ENCODE peak calls at places on chromosomes 11 and 22, in four cellular contexts. X is tibial artery, I is stomach, S is AG04450. K is an unnamed sample.
A peak's percentile ranks its signal among the peaks of the same experiment; 100 is the strongest.

GRCh38 chr22:26320469-26320868 is 108.6 kb upstream of the ASPHD2 start:
- DNase-seq in X (no peak), I (no peak), S (no peak), K (no peak)

GRCh38 chr11:113571531-113571930 is 96.3 kb upstream of the DRD2 start:
- DNase-seq in X (no peak), S (no peak), I (no peak), K (no peak)

GRCh38 chr22:50420015-50420414 is 54.8 kb downstream of the SBF1 start:
- DNase-seq in X (no peak), S (no peak), I (no peak), K (no peak)

GRCh38 chr11:12787847-12788246 is 113.6 kb downstream of the TEAD1 start:
- DNase-seq in I (no peak), S (no peak), X (no peak), K (peak; percentile 60)

GRCh38 chr11:60783141-60783484 is 2.0 kb upstream of the MS4A10 start:
- DNase-seq in S (no peak), I (no peak), X (no peak), K (no peak)

GRCh38 chr11:68651208-68651984 is 32.9 kb upstream of the GAL start:
- DNase-seq in X (no peak), I (no peak), S (no peak), K (no peak)

GRCh38 chr11:109123811-109124787 is 297.9 kb upstream of the C11orf87 start:
- DNase-seq in X (no peak), I (no peak), S (no peak), K (peak; percentile 52)

GRCh38 chr11:84800755-84801346 is 826.3 kb downstream of the DLG2 start:
- DNase-seq in S (peak; percentile 15), I (no peak), X (no peak), K (peak; percentile 66)

GRCh38 chr11:79400717-79401330 is 40.0 kb downstream of the TENM4 start:
- DNase-seq in X (no peak), I (peak; percentile 48), S (no peak), K (no peak)

GRCh38 chr22:32731372-32731771 is 70.1 kb upstream of the TIMP3 start:
- DNase-seq in X (no peak), I (no peak), S (no peak), K (no peak)

GRCh38 chr11:94583213-94583884 is 16.2 kb downstream of the PIWIL4 start:
- DNase-seq in I (no peak), S (no peak), X (no peak), K (no peak)

GRCh38 chr11:1557168-1557884 is 14.7 kb downstream of the DUSP8 start:
- DNase-seq in S (no peak), X (peak; percentile 72), I (no peak), K (no peak)

GRCh38 chr11:92380882-92381281 is 156.3 kb downstream of the FAT3 start:
- DNase-seq in X (no peak), I (no peak), S (no peak), K (peak; percentile 71)

GRCh38 chr11:63144121-63144520 is at the start of gene SLC22A24:
- DNase-seq in X (no peak), I (no peak), S (no peak), K (no peak)

GRCh38 chr22:36239150-36239400 is 252 bp downstream of the APOL2 start:
- DNase-seq in X (no peak), S (no peak), I (no peak), K (no peak)

GRCh38 chr11:66003291-66003690 is 988 bp downstream of the BANF1 start:
- DNase-seq in S (no peak), I (no peak), X (no peak), K (no peak)

GRCh38 chr22:20526628-20527355 is 19.4 kb downstream of the MED15 start:
- DNase-seq in X (no peak), I (no peak), S (no peak), K (peak; percentile 77)

GRCh38 chr11:134398644-134399292 is 13.3 kb downstream of the B3GAT1 start:
- DNase-seq in S (no peak), X (no peak), I (no peak), K (no peak)

GRCh38 chr11:35013514-35014191 is 97.2 kb downstream of the PDHX start:
- DNase-seq in X (no peak), I (no peak), S (no peak), K (peak; percentile 75)

GRCh38 chr11:71145368-71145767 is 107.0 kb downstream of the SHANK2 start:
- DNase-seq in I (no peak), X (no peak), S (no peak), K (no peak)

GRCh38 chr11:131943296-131943695 is 572.9 kb downstream of the NTM start:
- DNase-seq in X (no peak), I (no peak), S (no peak), K (no peak)

GRCh38 chr22:46036558-46037408 is 59.8 kb upstream of the WNT7B start:
- DNase-seq in I (peak; percentile 58), S (no peak), X (peak; percentile 73), K (no peak)

GRCh38 chr11:58933661-58934060 is 5.6 kb upstream of the GLYATL1 start:
- DNase-seq in I (no peak), X (no peak), S (no peak), K (no peak)

GRCh38 chr22:42375982-42376381 is 56.2 kb downstream of the NFAM1 start:
- DNase-seq in I (no peak), S (no peak), X (no peak), K (no peak)

GRCh38 chr11:79097279-79097875 is 343.5 kb downstream of the TENM4 start:
- DNase-seq in I (no peak), X (no peak), S (no peak), K (peak; percentile 59)

GRCh38 chr11:94149435-94149834 is 20.8 kb downstream of the PANX1 start:
- DNase-seq in S (peak; percentile 80), I (no peak), X (no peak), K (peak; percentile 38)

GRCh38 chr11:65169164-65169641 is 830 bp upstream of the SPDYC start:
- DNase-seq in I (no peak), S (no peak), X (no peak), K (peak; percentile 8)

GRCh38 chr11:16603890-16604783 is 134.3 kb upstream of the C11orf58 start:
- DNase-seq in X (peak; percentile 85), S (no peak), I (peak; percentile 35), K (no peak)
- H3K4me3 ChIP-seq in X (peak overlapping the region; percentile 81), S (peak overlapping the region; percentile 65), I (peak overlapping the region; percentile 66), K (peak overlapping the region; percentile 50)

DNA sequence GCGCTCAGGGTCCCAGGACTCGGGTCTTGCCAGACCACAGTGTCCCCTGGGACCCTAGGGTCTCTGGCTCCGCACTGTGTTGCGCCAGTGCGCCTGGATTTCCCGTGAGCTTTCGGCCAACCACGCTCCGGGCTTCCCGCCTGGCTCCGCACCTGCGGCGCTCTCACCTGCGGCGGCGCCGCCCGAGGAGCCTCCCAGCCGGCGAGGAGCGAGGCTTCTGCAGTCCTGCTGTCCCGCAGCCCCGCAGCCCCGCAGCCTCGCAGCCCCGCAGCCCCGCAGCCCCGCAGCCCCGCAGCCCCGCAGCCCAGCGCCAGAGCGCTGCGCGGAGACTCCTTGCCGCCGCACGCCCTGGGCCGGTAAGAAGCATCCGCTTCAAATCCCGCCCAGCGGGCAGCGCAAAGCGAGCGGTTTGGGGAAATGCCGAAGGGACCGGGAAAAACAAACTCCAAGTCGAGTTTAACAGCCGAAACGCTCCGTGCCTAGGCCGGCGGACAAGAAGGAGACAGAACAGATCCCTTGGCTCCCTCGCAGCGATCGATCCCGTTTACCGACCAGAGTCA is 936 bp downstream of the ALX4 start:
- DNase-seq in S (no peak), X (no peak), I (no peak), K (peak; percentile 25)
- H3K4me3 ChIP-seq in S (peak overlapping the region; percentile 10), X (peak overlapping the region; percentile 44), I (peak overlapping the region; percentile 50), K (peak overlapping the region; percentile 45)

GRCh38 chr11:76265771-76266241 is 59.5 kb upstream of the WNT11 start:
- DNase-seq in I (no peak), S (no peak), X (peak; percentile 81), K (peak; percentile 18)

GRCh38 chr11:76266269-76266668 is 60.0 kb upstream of the WNT11 start:
- DNase-seq in I (no peak), S (peak; percentile 8), X (peak; percentile 72), K (peak; percentile 83)

GRCh38 chr11:76268498-76268897 is 62.2 kb upstream of the WNT11 start:
- DNase-seq in X (no peak), I (no peak), S (no peak), K (no peak)

GRCh38 chr11:76267563-76267962 is 61.3 kb upstream of the WNT11 start:
- DNase-seq in X (no peak), S (no peak), I (no peak), K (peak; percentile 48)

GRCh38 chr11:76266701-76267100 is 60.4 kb upstream of the WNT11 start:
- DNase-seq in X (no peak), S (no peak), I (no peak), K (no peak)
- H3K4me3 ChIP-seq in X (no peak overlapping the region), S (no peak overlapping the region), I (no peak overlapping the region), K (no peak overlapping the region)

GRCh38 chr11:18698341-18699268 is at the start of gene TMEM86A:
- DNase-seq in X (peak; percentile 96), I (peak; percentile 97), S (no peak), K (peak; percentile 65)

GRCh38 chr11:18699269-18699596 is 654 bp downstream of the TMEM86A start:
- DNase-seq in S (no peak), I (no peak), X (no peak), K (no peak)

GRCh38 chr11:18700375-18700774 is 1.8 kb downstream of the TMEM86A start:
- DNase-seq in S (no peak), I (no peak), X (no peak), K (no peak)

GRCh38 chr11:18700872-18701271 is 2.3 kb downstream of the TMEM86A start:
- DNase-seq in S (no peak), I (no peak), X (no peak), K (no peak)

DNA sequence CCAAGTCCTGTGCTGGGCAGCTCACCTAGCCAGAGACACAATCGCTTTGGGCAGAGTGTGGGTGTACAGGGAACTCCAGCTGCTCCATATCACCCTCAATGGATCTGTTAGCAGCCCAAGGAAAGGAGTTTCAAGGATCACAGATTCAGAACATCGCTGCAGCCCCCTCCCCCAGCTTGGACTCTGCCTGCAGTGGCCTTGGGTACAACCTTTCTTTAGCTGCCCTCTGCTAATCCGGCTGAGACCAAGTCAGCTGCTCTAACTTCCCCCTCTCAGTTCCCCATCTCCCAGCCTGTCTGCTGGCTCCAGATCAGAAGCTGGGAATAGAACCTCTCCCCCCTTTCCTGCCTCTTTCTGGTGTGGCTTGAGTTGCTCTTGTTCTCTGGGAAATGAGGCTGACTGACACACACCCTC is 1.3 kb downstream of the TMEM86A start:
- DNase-seq in S (no peak), I (no peak), X (peak; percentile 74), K (no peak)
- H3K4me3 ChIP-seq in S (no peak overlapping the region), I (peak overlapping the region; percentile 81), X (peak overlapping the region; percentile 83), K (no peak overlapping the region)

GRCh38 chr11:120575461-120575860 is 63.9 kb downstream of the GRIK4 start:
- DNase-seq in S (no peak), I (no peak), X (no peak), K (no peak)
- H3K4me3 ChIP-seq in S (no peak overlapping the region), I (no peak overlapping the region), X (no peak overlapping the region), K (no peak overlapping the region)

DNA sequence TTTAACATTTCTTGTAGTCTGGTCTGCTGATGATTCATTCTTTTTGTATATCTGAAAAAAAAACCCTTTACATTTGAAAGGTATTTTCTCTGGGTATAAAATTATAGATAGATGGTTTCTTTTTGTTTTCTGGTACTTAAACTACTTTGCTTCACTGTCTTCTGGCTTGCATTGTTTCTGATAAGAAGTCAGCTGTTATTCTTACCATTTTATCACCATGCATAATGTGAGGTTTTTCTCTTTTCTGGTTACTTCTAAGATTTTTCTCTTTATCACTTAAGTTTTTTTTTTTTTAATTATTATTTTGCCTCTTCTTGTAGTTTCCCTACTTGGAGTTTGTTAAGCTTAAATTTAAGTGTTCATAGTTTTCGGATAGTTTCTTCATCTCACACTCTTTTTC is 84.7 kb downstream of the HSD17B12 start:
- DNase-seq in I (no peak), X (no peak), S (no peak), K (no peak)
- H3K4me3 ChIP-seq in I (no peak overlapping the region), X (no peak overlapping the region), S (no peak overlapping the region), K (no peak overlapping the region)